ENCODE peak calls at places on chromosome 1, in ten cellular contexts. X, D, Y, U, O, P, B, H, I and Z are unnamed samples.

GRCh38 chr1:34115233-34115632 is 49.8 kb downstream of the CSMD2 start:
- DNase-seq in X (no peak), D (no peak), Y (no peak), U (no peak), O (no peak), P (no peak), B (no peak), H (no peak), I (no peak), Z (no peak)

GRCh38 chr1:81029266-81029665 is 771.5 kb upstream of the ADGRL2 start:
- DNase-seq in X (no peak), D (no peak), Y (no peak), U (no peak), O (no peak), P (no peak), B (no peak), H (no peak), I (no peak), Z (no peak)

GRCh38 chr1:22930235-22930912 is 42.3 kb downstream of the LACTBL1 start:
- DNase-seq in X (peak; percentile 57), D (peak; percentile 43), Y (no peak), U (peak; percentile 34), O (peak; percentile 28), P (no peak), B (peak; percentile 90), H (no peak), I (no peak), Z (peak; percentile 54)

GRCh38 chr1:221816899-221817298 is 75.0 kb upstream of the DUSP10 start:
- DNase-seq in X (no peak), D (no peak), Y (no peak), U (peak; percentile 44), O (no peak), P (no peak), B (no peak), H (no peak), I (no peak), Z (no peak)

GRCh38 chr1:243315455-243315854 is 59.6 kb downstream of the SDCCAG8 start:
- DNase-seq in X (no peak), D (no peak), Y (no peak), U (no peak), O (no peak), P (no peak), B (no peak), H (no peak), I (no peak), Z (no peak)

GRCh38 chr1:94101613-94101940 is 19.4 kb downstream of the ABCA4 start:
- DNase-seq in X (no peak), D (no peak), Y (peak; percentile 78), U (no peak), O (no peak), P (no peak), B (no peak), H (peak; percentile 30), I (no peak), Z (no peak)

GRCh38 chr1:95139039-95139438 is 21.9 kb downstream of the TLCD4 start:
- DNase-seq in X (no peak), D (no peak), Y (no peak), U (peak; percentile 3), O (no peak), P (no peak), B (no peak), H (no peak), I (no peak), Z (no peak)

GRCh38 chr1:201773764-201774163 is 55.2 kb upstream of the IPO9 start:
- DNase-seq in X (no peak), D (no peak), Y (no peak), U (no peak), O (no peak), P (no peak), B (no peak), H (no peak), I (no peak), Z (no peak)

GRCh38 chr1:28509705-28510349 is 4.0 kb downstream of the RCC1 start:
- DNase-seq in X (peak; percentile 62), D (no peak), Y (no peak), U (no peak), O (no peak), P (no peak), B (no peak), H (no peak), I (no peak), Z (no peak)

GRCh38 chr1:28507646-28508434 is 2.0 kb downstream of the RCC1 start:
- DNase-seq in X (peak; percentile 37), D (no peak), Y (no peak), U (no peak), O (no peak), P (no peak), B (no peak), H (no peak), I (no peak), Z (no peak)

GRCh38 chr1:28512058-28512611 is 6.3 kb downstream of the RCC1 start:
- DNase-seq in X (peak; percentile 55), D (no peak), Y (no peak), U (peak; percentile 49), O (no peak), P (no peak), B (no peak), H (no peak), I (no peak), Z (no peak)

GRCh38 chr1:28508435-28508754 is 2.6 kb downstream of the RCC1 start:
- DNase-seq in X (peak; percentile 44), D (no peak), Y (no peak), U (no peak), O (no peak), P (no peak), B (no peak), H (no peak), I (no peak), Z (no peak)

GRCh38 chr1:28510350-28511223 is 4.7 kb downstream of the RCC1 start:
- DNase-seq in X (peak; percentile 75), D (no peak), Y (no peak), U (peak; percentile 40), O (no peak), P (no peak), B (no peak), H (no peak), I (no peak), Z (no peak)
- TF ChIP-seq POLR2A in X (peak; percentile 48), D (no peak), Y (no peak), U (no peak), O (no peak), P (no peak), B (peak; percentile 90), H (no peak), I (no peak), Z (no peak)

GRCh38 chr1:247421074-247421473 is 5.1 kb downstream of the NLRP3 start:
- DNase-seq in X (peak; percentile 45), D (no peak), Y (no peak), U (no peak), O (no peak), P (no peak), B (no peak), H (no peak), I (no peak), Z (no peak)

GRCh38 chr1:247417786-247418185 is 1.8 kb downstream of the NLRP3 start:
- DNase-seq in X (peak; percentile 70), D (no peak), Y (no peak), U (no peak), O (no peak), P (no peak), B (no peak), H (no peak), I (no peak), Z (no peak)

GRCh38 chr1:247419326-247419725 is 3.4 kb downstream of the NLRP3 start:
- DNase-seq in X (peak; percentile 66), D (no peak), Y (no peak), U (no peak), O (no peak), P (no peak), B (no peak), H (no peak), I (no peak), Z (no peak)

GRCh38 chr1:247411583-247412295 is 4.2 kb upstream of the NLRP3 start:
- DNase-seq in X (peak; percentile 92), D (no peak), Y (no peak), U (no peak), O (no peak), P (no peak), B (no peak), H (no peak), I (no peak), Z (no peak)

DNA sequence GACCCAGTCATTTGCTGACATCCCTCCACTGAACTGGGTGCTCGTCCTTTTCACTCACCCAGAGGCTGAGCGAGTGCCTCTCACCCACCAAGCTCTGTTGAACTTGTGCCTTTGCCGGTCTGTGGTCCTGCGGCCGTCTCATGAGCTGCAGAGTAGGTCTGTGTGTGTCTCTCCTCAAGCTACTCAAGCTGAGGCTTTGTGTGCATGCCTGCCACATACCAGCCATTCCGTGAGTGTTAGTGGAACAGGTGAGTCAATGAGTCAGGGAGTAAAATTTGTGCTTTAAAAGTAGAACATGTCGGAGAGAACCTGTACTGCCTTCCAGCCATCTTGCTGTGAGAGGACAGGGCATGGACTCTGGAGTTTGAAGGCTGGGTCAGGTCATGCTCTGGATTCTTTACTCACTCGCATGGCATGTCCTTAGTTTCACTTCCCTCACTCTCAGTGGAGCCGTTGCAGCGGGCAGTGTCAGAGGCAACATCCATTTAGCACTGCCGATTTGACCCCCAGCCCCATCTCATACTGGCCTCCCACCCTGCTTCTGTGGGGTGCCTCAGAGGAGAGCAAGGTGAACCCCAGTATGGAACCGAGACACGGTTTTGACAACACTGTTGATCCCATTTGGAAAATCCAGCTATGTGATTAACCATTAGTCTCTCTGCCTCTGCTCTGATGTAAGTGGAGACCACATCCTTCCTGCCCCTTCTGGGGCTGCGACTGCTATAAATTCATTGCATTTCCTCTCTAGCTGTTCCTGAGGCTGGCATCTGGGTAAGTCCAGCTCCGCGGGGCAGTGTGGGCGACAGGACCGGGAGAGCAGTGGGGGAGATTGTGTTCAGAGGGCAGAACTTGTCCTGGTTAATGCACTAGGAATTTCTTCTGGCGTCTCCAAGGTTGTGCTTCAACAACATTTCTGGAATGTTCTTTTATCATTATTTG is at the start of gene NLRP3:
- DNase-seq in X (peak; percentile 92), D (peak; percentile 34), Y (no peak), U (no peak), O (peak; percentile 33), P (no peak), B (no peak), H (no peak), I (no peak), Z (peak; percentile 42)
- TF ChIP-seq POLR2A in X (peak; percentile 85), D (peak; percentile 60), Y (no peak), U (no peak), O (no peak), P (no peak), B (no peak), H (no peak), I (peak; percentile 28), Z (peak; percentile 31)

GRCh38 chr1:15992582-15993500 is 11.2 kb upstream of the SRARP start:
- DNase-seq in X (no peak), D (no peak), Y (no peak), U (no peak), O (no peak), P (no peak), B (no peak), H (no peak), I (no peak), Z (no peak)
- TF ChIP-seq POLR2A in X (no peak), D (no peak), Y (no peak), U (no peak), O (no peak), P (no peak), B (no peak), H (no peak), I (no peak), Z (no peak)

DNA sequence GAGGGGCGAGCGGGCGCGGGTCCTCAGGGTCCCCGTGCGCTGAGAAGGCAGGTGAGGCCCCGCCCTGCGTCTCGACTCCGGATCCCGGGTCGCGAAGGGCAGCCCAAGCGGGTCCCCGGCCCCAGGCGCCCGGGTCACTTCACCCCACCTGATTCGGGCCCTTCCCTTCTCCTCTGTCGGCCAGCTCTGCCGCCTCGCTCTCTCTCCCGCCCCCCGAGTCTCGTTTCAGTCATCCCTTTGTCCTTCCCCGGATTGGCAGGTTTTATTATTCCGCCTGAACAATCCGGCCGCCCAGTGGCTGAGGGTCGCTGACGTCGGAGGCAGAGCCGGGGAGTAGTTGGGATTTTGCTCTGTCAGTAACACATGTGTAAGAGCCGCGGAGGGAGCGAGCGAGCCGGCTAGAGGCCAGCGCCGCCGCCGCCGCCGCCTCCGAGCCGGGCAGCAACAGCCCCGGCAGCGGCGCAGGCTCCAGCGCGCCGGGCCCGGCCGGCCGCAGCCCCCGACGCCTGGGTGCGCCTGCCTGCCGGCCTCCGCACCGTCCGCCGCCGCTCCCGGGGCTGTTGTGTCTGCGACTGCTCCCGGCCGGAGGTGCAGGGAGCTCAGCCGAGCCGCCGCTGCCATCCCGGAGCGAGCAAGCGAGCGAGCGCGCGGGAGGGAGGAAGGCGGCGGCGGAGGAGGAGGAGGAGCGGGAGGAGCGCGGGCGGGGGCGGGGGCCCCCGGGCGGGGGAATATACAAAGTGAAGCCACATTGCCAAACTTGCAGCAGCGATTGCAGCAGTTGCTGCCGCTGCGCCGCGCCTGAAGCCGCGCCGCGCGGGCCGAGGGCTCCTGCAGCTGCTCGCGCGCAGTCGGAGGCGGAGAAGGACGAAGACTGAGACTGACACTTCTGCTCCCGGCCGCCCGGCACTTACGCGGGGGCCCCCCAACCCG is at the start of gene LMO4:
- DNase-seq in X (peak; percentile 97), D (peak; percentile 97), Y (peak; percentile 98), U (peak; percentile 96), O (peak; percentile 97), P (peak; percentile 97), B (peak; percentile 84), H (peak; percentile 98), I (peak; percentile 99), Z (peak; percentile 92)
- TF ChIP-seq POLR2A in X (peak; percentile 61), D (peak; percentile 80), Y (peak; percentile 87), U (peak; percentile 85), O (peak; percentile 73), P (no peak), B (peak; percentile 85), H (peak; percentile 81), I (peak; percentile 84), Z (peak; percentile 86)